ENCODE peak calls at places on chromosomes 6 and 20, in four cellular contexts. One of them, this sample, is unnamed.

GRCh38 chr20:58715709-58716475 is 23.3 kb downstream of the NPEPL1 start:
- DNase-seq in CD4-positive, alpha-beta T cell: no peak
- DNase-seq in epithelial cell of prostate: no peak
- DNase-seq in SJSA1: no peak
- DNase-seq in this sample: no peak

GRCh38 chr6:120279706-120280105 is 930.1 kb upstream of the MAN1A1 start:
- DNase-seq in SJSA1: no peak
- DNase-seq in CD4-positive, alpha-beta T cell: no peak
- DNase-seq in epithelial cell of prostate: no peak
- DNase-seq in this sample: no peak

GRCh38 chr6:12174878-12175277 is 115.3 kb upstream of the EDN1 start:
- DNase-seq in SJSA1: no peak
- DNase-seq in epithelial cell of prostate: no peak
- DNase-seq in CD4-positive, alpha-beta T cell: no peak
- DNase-seq in this sample: peak; percentile 9

GRCh38 chr6:108744996-108745395 is 103.2 kb upstream of the ARMC2 start:
- DNase-seq in CD4-positive, alpha-beta T cell: no peak
- DNase-seq in epithelial cell of prostate: no peak
- DNase-seq in SJSA1: no peak
- DNase-seq in this sample: no peak

GRCh38 chr6:21864211-21864610 is 270.7 kb downstream of the SOX4 start:
- DNase-seq in epithelial cell of prostate: no peak
- DNase-seq in SJSA1: no peak
- DNase-seq in CD4-positive, alpha-beta T cell: no peak
- DNase-seq in this sample: no peak

GRCh38 chr6:1701668-1702353 is 92.1 kb downstream of the FOXC1 start:
- DNase-seq in SJSA1: peak; percentile 93
- DNase-seq in epithelial cell of prostate: peak; percentile 41
- DNase-seq in CD4-positive, alpha-beta T cell: no peak
- DNase-seq in this sample: peak; percentile 92

GRCh38 chr6:79570802-79571367 is 33.7 kb upstream of the LCA5 start:
- DNase-seq in CD4-positive, alpha-beta T cell: no peak
- DNase-seq in SJSA1: peak; percentile 33
- DNase-seq in epithelial cell of prostate: no peak
- DNase-seq in this sample: no peak

GRCh38 chr20:3751284-3751663 is 16.3 kb downstream of the ADISSP start:
- DNase-seq in epithelial cell of prostate: no peak
- DNase-seq in CD4-positive, alpha-beta T cell: no peak
- DNase-seq in SJSA1: no peak
- DNase-seq in this sample: no peak

GRCh38 chr6:13708679-13709261 is 2.9 kb downstream of the RANBP9 start:
- DNase-seq in SJSA1: no peak
- DNase-seq in epithelial cell of prostate: no peak
- DNase-seq in CD4-positive, alpha-beta T cell: no peak
- DNase-seq in this sample: peak; percentile 27

GRCh38 chr6:117548797-117549301 is 53.5 kb downstream of the GOPC start:
- DNase-seq in epithelial cell of prostate: no peak
- DNase-seq in CD4-positive, alpha-beta T cell: no peak
- DNase-seq in SJSA1: peak; percentile 86
- DNase-seq in this sample: peak; percentile 47

GRCh38 chr6:25558155-25558817 is 93.7 kb upstream of the SCGN start:
- DNase-seq in CD4-positive, alpha-beta T cell: no peak
- DNase-seq in epithelial cell of prostate: no peak
- DNase-seq in SJSA1: peak; percentile 79
- DNase-seq in this sample: no peak

GRCh38 chr20:8854566-8854965 is 214.3 kb upstream of the PLCB4 start:
- DNase-seq in SJSA1: no peak
- DNase-seq in CD4-positive, alpha-beta T cell: no peak
- DNase-seq in epithelial cell of prostate: no peak
- DNase-seq in this sample: no peak

GRCh38 chr6:48069280-48069679 is 41.7 kb downstream of the PTCHD4 start:
- DNase-seq in CD4-positive, alpha-beta T cell: no peak
- DNase-seq in SJSA1: no peak
- DNase-seq in epithelial cell of prostate: no peak
- DNase-seq in this sample: no peak

GRCh38 chr6:4125933-4126864 is 9.2 kb downstream of the ECI2 start:
- DNase-seq in CD4-positive, alpha-beta T cell: no peak
- DNase-seq in SJSA1: peak; percentile 78
- DNase-seq in epithelial cell of prostate: peak; percentile 26
- DNase-seq in this sample: peak; percentile 53

GRCh38 chr6:42260972-42261371 is 43.3 kb upstream of the MRPS10 start:
- DNase-seq in CD4-positive, alpha-beta T cell: peak; percentile 23
- DNase-seq in SJSA1: peak; percentile 36
- DNase-seq in epithelial cell of prostate: no peak
- DNase-seq in this sample: no peak

GRCh38 chr6:106145741-106146227 is 59.6 kb downstream of the PRDM1 start:
- DNase-seq in epithelial cell of prostate: no peak
- DNase-seq in SJSA1: no peak
- DNase-seq in CD4-positive, alpha-beta T cell: no peak
- DNase-seq in this sample: no peak

GRCh38 chr6:165895421-165896165 is 232.6 kb upstream of the PDE10A start:
- DNase-seq in SJSA1: no peak
- DNase-seq in CD4-positive, alpha-beta T cell: no peak
- DNase-seq in epithelial cell of prostate: no peak
- DNase-seq in this sample: no peak

GRCh38 chr20:21512634-21513180 is 1.2 kb downstream of the NKX2-2 start:
- DNase-seq in SJSA1: peak; percentile 27
- DNase-seq in CD4-positive, alpha-beta T cell: no peak
- DNase-seq in epithelial cell of prostate: no peak
- DNase-seq in this sample: no peak

GRCh38 chr20:21510414-21510971 is 3.4 kb downstream of the NKX2-2 start:
- DNase-seq in epithelial cell of prostate: no peak
- DNase-seq in SJSA1: no peak
- DNase-seq in CD4-positive, alpha-beta T cell: no peak
- DNase-seq in this sample: no peak

GRCh38 chr20:21511850-21512633 is 1.8 kb downstream of the NKX2-2 start:
- DNase-seq in SJSA1: peak; percentile 31
- DNase-seq in epithelial cell of prostate: no peak
- DNase-seq in CD4-positive, alpha-beta T cell: no peak
- DNase-seq in this sample: peak; percentile 42

GRCh38 chr20:21510995-21511394 is 2.9 kb downstream of the NKX2-2 start:
- DNase-seq in SJSA1: no peak
- DNase-seq in epithelial cell of prostate: no peak
- DNase-seq in CD4-positive, alpha-beta T cell: no peak
- DNase-seq in this sample: no peak

GRCh38 chr20:21511485-21511849 is 2.4 kb downstream of the NKX2-2 start:
- DNase-seq in SJSA1: no peak
- DNase-seq in CD4-positive, alpha-beta T cell: no peak
- DNase-seq in epithelial cell of prostate: no peak
- DNase-seq in this sample: no peak
- H3K27ac ChIP-seq in SJSA1: no peak overlapping the region
- H3K27ac ChIP-seq in CD4-positive, alpha-beta T cell: no peak overlapping the region
- H3K27ac ChIP-seq in epithelial cell of prostate: no peak overlapping the region
- H3K27ac ChIP-seq in this sample: no peak overlapping the region

GRCh38 chr6:44267252-44267651 is 1.9 kb upstream of the NFKBIE start:
- DNase-seq in SJSA1: no peak
- DNase-seq in epithelial cell of prostate: no peak
- DNase-seq in CD4-positive, alpha-beta T cell: no peak
- DNase-seq in this sample: no peak

GRCh38 chr6:44265843-44266233 is 487 bp upstream of the NFKBIE start:
- DNase-seq in epithelial cell of prostate: no peak
- DNase-seq in SJSA1: no peak
- DNase-seq in CD4-positive, alpha-beta T cell: no peak
- DNase-seq in this sample: no peak

GRCh38 chr6:44268095-44268628 is 2.1 kb upstream of the TMEM151B start:
- DNase-seq in CD4-positive, alpha-beta T cell: peak; percentile 52
- DNase-seq in SJSA1: peak; percentile 49
- DNase-seq in epithelial cell of prostate: no peak
- DNase-seq in this sample: no peak

GRCh38 chr6:44265003-44265842 is at the start of gene NFKBIE:
- DNase-seq in epithelial cell of prostate: peak; percentile 73
- DNase-seq in SJSA1: peak; percentile 87
- DNase-seq in CD4-positive, alpha-beta T cell: peak; percentile 92
- DNase-seq in this sample: peak; percentile 76

GRCh38 chr6:44266347-44266746 is 996 bp upstream of the NFKBIE start:
- DNase-seq in SJSA1: no peak
- DNase-seq in CD4-positive, alpha-beta T cell: no peak
- DNase-seq in epithelial cell of prostate: no peak
- DNase-seq in this sample: no peak
- H3K27ac ChIP-seq in SJSA1: no peak overlapping the region
- H3K27ac ChIP-seq in CD4-positive, alpha-beta T cell: no peak overlapping the region
- H3K27ac ChIP-seq in epithelial cell of prostate: no peak overlapping the region
- H3K27ac ChIP-seq in this sample: no peak overlapping the region

GRCh38 chr6:125793863-125794262 is 3.1 kb downstream of the NCOA7 start:
- DNase-seq in epithelial cell of prostate: no peak
- DNase-seq in SJSA1: no peak
- DNase-seq in CD4-positive, alpha-beta T cell: no peak
- DNase-seq in this sample: no peak
- H3K27ac ChIP-seq in epithelial cell of prostate: peak overlapping the region; percentile 66
- H3K27ac ChIP-seq in SJSA1: no peak overlapping the region
- H3K27ac ChIP-seq in CD4-positive, alpha-beta T cell: no peak overlapping the region
- H3K27ac ChIP-seq in this sample: no peak overlapping the region

GRCh38 chr20:25279403-25279802 is 31.5 kb downstream of the PYGB start:
- DNase-seq in SJSA1: no peak
- DNase-seq in CD4-positive, alpha-beta T cell: no peak
- DNase-seq in epithelial cell of prostate: no peak
- DNase-seq in this sample: no peak
- H3K27ac ChIP-seq in SJSA1: no peak overlapping the region
- H3K27ac ChIP-seq in CD4-positive, alpha-beta T cell: no peak overlapping the region
- H3K27ac ChIP-seq in epithelial cell of prostate: peak overlapping the region; percentile 58
- H3K27ac ChIP-seq in this sample: no peak overlapping the region

DNA sequence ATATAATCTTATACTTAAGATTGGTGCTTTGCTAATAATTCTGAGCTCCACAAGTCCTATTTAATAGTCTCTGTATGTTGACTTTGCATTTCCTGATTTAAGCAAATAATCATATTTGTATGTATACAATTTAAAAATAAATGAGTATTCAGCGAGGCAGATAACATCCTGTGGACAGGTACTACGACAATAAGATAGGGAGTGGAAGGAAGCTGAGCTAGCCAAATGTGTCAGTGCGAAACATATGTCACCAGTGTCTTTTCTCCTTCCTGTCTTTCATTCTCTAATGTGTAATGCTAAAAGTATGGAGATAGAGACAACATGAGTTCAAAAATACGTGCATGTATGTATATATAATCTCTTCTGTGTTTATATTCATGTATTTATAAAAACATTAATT is 359.6 kb upstream of the KCNQ5 start:
- DNase-seq in epithelial cell of prostate: no peak
- DNase-seq in CD4-positive, alpha-beta T cell: no peak
- DNase-seq in SJSA1: no peak
- DNase-seq in this sample: no peak
- H3K27ac ChIP-seq in epithelial cell of prostate: no peak overlapping the region
- H3K27ac ChIP-seq in CD4-positive, alpha-beta T cell: no peak overlapping the region
- H3K27ac ChIP-seq in SJSA1: no peak overlapping the region
- H3K27ac ChIP-seq in this sample: no peak overlapping the region

GRCh38 chr6:92270365-92270764 is 1149.0 kb downstream of the EPHA7 start:
- DNase-seq in epithelial cell of prostate: no peak
- DNase-seq in CD4-positive, alpha-beta T cell: no peak
- DNase-seq in SJSA1: no peak
- DNase-seq in this sample: no peak

GRCh38 chr6:92275150-92275549 is 1144.2 kb downstream of the EPHA7 start:
- DNase-seq in CD4-positive, alpha-beta T cell: no peak
- DNase-seq in SJSA1: no peak
- DNase-seq in epithelial cell of prostate: no peak
- DNase-seq in this sample: no peak

GRCh38 chr6:92271101-92271500 is 1148.3 kb downstream of the EPHA7 start:
- DNase-seq in epithelial cell of prostate: no peak
- DNase-seq in SJSA1: no peak
- DNase-seq in CD4-positive, alpha-beta T cell: no peak
- DNase-seq in this sample: no peak

GRCh38 chr6:92274588-92274987 is 1144.8 kb downstream of the EPHA7 start:
- DNase-seq in CD4-positive, alpha-beta T cell: no peak
- DNase-seq in SJSA1: no peak
- DNase-seq in epithelial cell of prostate: no peak
- DNase-seq in this sample: no peak
- H3K27ac ChIP-seq in CD4-positive, alpha-beta T cell: no peak overlapping the region
- H3K27ac ChIP-seq in SJSA1: no peak overlapping the region
- H3K27ac ChIP-seq in epithelial cell of prostate: no peak overlapping the region
- H3K27ac ChIP-seq in this sample: no peak overlapping the region

GRCh38 chr6:129494586-129494985 is 215.4 kb downstream of the ARHGAP18 start:
- DNase-seq in epithelial cell of prostate: no peak
- DNase-seq in SJSA1: no peak
- DNase-seq in CD4-positive, alpha-beta T cell: no peak
- DNase-seq in this sample: no peak

GRCh38 chr6:129492260-129492659 is 217.7 kb downstream of the ARHGAP18 start:
- DNase-seq in SJSA1: no peak
- DNase-seq in CD4-positive, alpha-beta T cell: no peak
- DNase-seq in epithelial cell of prostate: no peak
- DNase-seq in this sample: no peak

GRCh38 chr6:129494099-129494498 is 215.9 kb downstream of the ARHGAP18 start:
- DNase-seq in SJSA1: no peak
- DNase-seq in CD4-positive, alpha-beta T cell: no peak
- DNase-seq in epithelial cell of prostate: no peak
- DNase-seq in this sample: no peak

GRCh38 chr6:129491436-129491835 is 218.5 kb downstream of the ARHGAP18 start:
- DNase-seq in epithelial cell of prostate: no peak
- DNase-seq in SJSA1: no peak
- DNase-seq in CD4-positive, alpha-beta T cell: no peak
- DNase-seq in this sample: no peak

DNA sequence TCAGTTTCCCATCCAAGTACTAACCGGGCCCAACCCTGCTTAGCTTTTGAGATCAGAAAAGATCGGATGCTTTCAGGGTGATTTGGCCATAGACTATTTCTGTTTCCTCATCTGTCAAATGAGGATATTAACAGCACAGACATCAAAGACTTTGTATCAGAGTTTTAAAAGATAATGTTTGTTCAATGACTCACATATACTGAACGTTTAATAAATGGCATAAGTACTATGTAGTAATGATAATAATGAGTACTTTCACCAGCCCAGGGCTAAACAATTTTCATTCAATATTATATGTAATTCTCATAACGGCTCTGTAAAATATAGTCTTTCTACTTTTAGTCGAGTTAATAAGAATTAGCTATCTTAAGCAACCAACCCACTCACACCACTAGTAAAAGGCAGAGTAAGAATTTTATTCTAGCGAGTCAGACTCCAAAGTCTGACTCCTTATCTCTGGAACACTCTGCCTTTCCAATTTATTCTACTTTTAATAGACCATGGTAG is 216.5 kb downstream of the ARHGAP18 start:
- DNase-seq in SJSA1: peak; percentile 42
- DNase-seq in epithelial cell of prostate: no peak
- DNase-seq in CD4-positive, alpha-beta T cell: no peak
- DNase-seq in this sample: peak; percentile 71
- H3K27ac ChIP-seq in SJSA1: no peak overlapping the region
- H3K27ac ChIP-seq in epithelial cell of prostate: peak overlapping the region; percentile 100
- H3K27ac ChIP-seq in CD4-positive, alpha-beta T cell: no peak overlapping the region
- H3K27ac ChIP-seq in this sample: peak overlapping the region; percentile 100

DNA sequence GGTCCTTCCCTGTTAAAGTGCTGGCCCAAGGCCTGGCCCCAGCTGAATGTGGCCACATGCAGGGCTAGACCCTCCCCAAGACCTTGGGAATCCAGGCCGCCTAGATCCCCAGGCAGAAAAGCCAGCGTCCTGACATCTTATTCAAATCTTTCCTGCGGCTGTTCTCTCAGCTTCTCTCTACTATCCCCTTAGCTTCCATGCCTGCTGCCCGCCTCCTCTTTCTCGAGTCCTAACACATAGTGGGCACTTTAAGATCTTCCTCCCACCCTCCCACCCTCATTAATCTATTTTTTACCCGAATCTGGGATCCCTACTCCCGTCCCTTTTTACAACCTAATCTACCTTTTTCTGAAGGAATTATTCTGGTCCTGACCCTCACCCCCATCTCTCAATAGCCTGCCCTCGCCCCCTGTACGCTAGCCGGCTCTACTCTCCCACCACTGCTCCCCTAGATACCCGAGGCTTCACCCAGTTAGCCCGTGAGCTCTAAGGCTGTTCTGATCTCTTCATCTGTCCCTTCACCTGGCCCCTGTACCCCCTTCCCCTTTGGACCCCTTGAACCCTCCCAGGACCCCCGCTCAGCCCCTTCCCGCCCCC is at the start of gene CCHCR1:
- DNase-seq in epithelial cell of prostate: no peak
- DNase-seq in CD4-positive, alpha-beta T cell: no peak
- DNase-seq in SJSA1: no peak
- DNase-seq in this sample: no peak
- H3K27ac ChIP-seq in epithelial cell of prostate: peak within 1 kb of the TSS; percentile 22
- H3K27ac ChIP-seq in CD4-positive, alpha-beta T cell: peak within 1 kb of the TSS; percentile 38
- H3K27ac ChIP-seq in SJSA1: peak within 1 kb of the TSS; percentile 59
- H3K27ac ChIP-seq in this sample: peak within 1 kb of the TSS; percentile 59

This sample was measured in foreskin keratinocyte.